ENCODE peak calls at places on chromosomes 16 and 17, in five cellular contexts. Y, B, V, S and H are unnamed samples.

GRCh38 chr16:55073830-55074229 is 143.2 kb downstream of the IRX5 start:
- DNase-seq in V (no peak), S (no peak), Y (no peak), B (no peak), H (no peak)

GRCh38 chr16:27366687-27367462 is 35.1 kb upstream of the IL21R start:
- DNase-seq in S (no peak), B (no peak), V (no peak), Y (peak; percentile 32), H (no peak)

GRCh38 chr17:78374631-78375274 is 3.7 kb upstream of the PGS1 start:
- DNase-seq in V (peak; percentile 67), B (no peak), S (peak; percentile 72), Y (peak; percentile 69), H (peak; percentile 57)

GRCh38 chr16:1647904-1648303 is 30.2 kb upstream of the JPT2 start:
- DNase-seq in B (no peak), V (no peak), S (no peak), Y (no peak), H (no peak)

GRCh38 chr17:41734139-41734948 is at the start of gene HAP1:
- DNase-seq in S (peak; percentile 65), B (peak; percentile 6), V (peak; percentile 59), Y (peak; percentile 57), H (peak; percentile 50)

GRCh38 chr16:149024-149675 is 3.3 kb upstream of the HBZ start:
- DNase-seq in S (no peak), Y (peak; percentile 69), V (peak; percentile 69), B (no peak), H (peak; percentile 31)

GRCh38 chr17:80123791-80124190 is 22.4 kb downstream of the GAA start:
- DNase-seq in S (no peak), B (no peak), V (peak; percentile 58), Y (peak; percentile 7), H (peak; percentile 38)

GRCh38 chr17:71505200-71505599 is 615.6 kb upstream of the SOX9 start:
- DNase-seq in S (no peak), Y (no peak), B (no peak), V (peak; percentile 38), H (peak; percentile 68)